ENCODE peak calls at places on chromosomes 5 and 9, in four cellular contexts. A is EH; I is kidney glomerular epithelial cell; T is stimulated activated CD4-positive, alpha-beta T cell treated with anti-CD3 and anti-CD28 coated beads, TNF-alpha, amount 100 ng/mL, for 24 hours. X is an unnamed sample.

GRCh38 chr5:96924016-96924443 is 11.8 kb upstream of the LNPEP start:
- DNase-seq in I (no peak), T (no peak), A (no peak), X (no peak)

GRCh38 chr9:72721086-72721485 is 199.7 kb downstream of the TMC1 start:
- DNase-seq in T (no peak), I (no peak), A (no peak), X (no peak)

GRCh38 chr5:51242453-51242852 is 140.8 kb upstream of the ISL1 start:
- DNase-seq in T (no peak), I (no peak), A (peak; percentile 6), X (no peak)

GRCh38 chr5:32342656-32343055 is 29.9 kb upstream of the MTMR12 start:
- DNase-seq in I (no peak), T (no peak), A (peak; percentile 6), X (no peak)

GRCh38 chr5:143314123-143314522 is 89.4 kb downstream of the NR3C1 start:
- DNase-seq in A (no peak), I (no peak), T (no peak), X (no peak)

GRCh38 chr9:34512131-34513078 is 10.4 kb downstream of the ENHO start:
- DNase-seq in A (no peak), T (no peak), I (no peak), X (no peak)

GRCh38 chr5:132281856-132282614 is 12.2 kb upstream of the SLC22A4 start:
- DNase-seq in I (no peak), A (no peak), T (no peak), X (no peak)

GRCh38 chr9:73683862-73684591 is 532.4 kb downstream of the ANXA1 start:
- DNase-seq in T (no peak), I (peak; percentile 42), A (peak; percentile 48), X (peak; percentile 54)

GRCh38 chr5:143716856-143717255 is 95.1 kb upstream of the HMHB1 start:
- DNase-seq in A (no peak), T (no peak), I (no peak), X (no peak)

GRCh38 chr5:88836195-88836838 is 46.7 kb downstream of the MEF2C start:
- DNase-seq in I (peak; percentile 3), T (no peak), A (no peak), X (no peak)

GRCh38 chr5:76674330-76675066 is 41.4 kb upstream of the F2R start:
- DNase-seq in I (no peak), T (no peak), A (no peak), X (no peak)

GRCh38 chr9:123724211-123724831 is 205.6 kb downstream of the DENND1A start:
- DNase-seq in T (no peak), A (peak; percentile 67), I (no peak), X (peak; percentile 36)

GRCh38 chr5:149415245-149415967 is 36.3 kb upstream of the IL17B start:
- DNase-seq in T (no peak), I (peak; percentile 69), A (peak; percentile 69), X (peak; percentile 32)

GRCh38 chr9:76321185-76321828 is 72.9 kb downstream of the RFK start:
- DNase-seq in I (peak; percentile 85), A (peak; percentile 76), T (no peak), X (peak; percentile 54)

GRCh38 chr5:14144586-14145355 is 1.6 kb downstream of the TRIO start:
- DNase-seq in I (peak; percentile 91), T (peak; percentile 11), A (peak; percentile 86), X (peak; percentile 84)

GRCh38 chr5:170633235-170634041 is 129.6 kb downstream of the KCNIP1 start:
- DNase-seq in A (peak; percentile 92), T (no peak), I (peak; percentile 94), X (peak; percentile 75)

GRCh38 chr9:34985311-34985899 is 4.1 kb upstream of the DNAJB5 start:
- DNase-seq in I (peak; percentile 54), A (peak; percentile 61), T (peak; percentile 65), X (peak; percentile 76)

GRCh38 chr5:96961053-96961452 is 25.2 kb downstream of the LNPEP start:
- DNase-seq in I (no peak), T (no peak), A (no peak), X (peak; percentile 18)

GRCh38 chr9:115524467-115525059 is 406.6 kb upstream of the TNC start:
- DNase-seq in A (peak; percentile 78), T (no peak), I (peak; percentile 69), X (peak; percentile 72)

GRCh38 chr9:33476503-33476902 is 2.8 kb upstream of the NOL6 start:
- DNase-seq in A (no peak), I (no peak), T (no peak), X (no peak)

GRCh38 chr9:129703667-129704355 is 38.4 kb downstream of the PRRX2 start:
- DNase-seq in I (no peak), T (no peak), A (peak; percentile 79), X (no peak)

GRCh38 chr5:78755822-78756429 is 107.4 kb upstream of the LHFPL2 start:
- DNase-seq in I (no peak), A (peak; percentile 55), T (no peak), X (no peak)

GRCh38 chr9:13369426-13369825 is 89.9 kb upstream of the MPDZ start:
- DNase-seq in T (no peak), I (no peak), A (no peak), X (no peak)

GRCh38 chr5:159052282-159053011 is 47.3 kb downstream of the EBF1 start:
- DNase-seq in T (no peak), A (no peak), I (no peak), X (no peak)

GRCh38 chr9:135034106-135034505 is 53.4 kb upstream of the OLFM1 start:
- DNase-seq in A (no peak), I (no peak), T (no peak), X (no peak)

GRCh38 chr5:139312075-139312474 is 18.5 kb downstream of the MATR3 start:
- DNase-seq in T (no peak), I (no peak), A (no peak), X (no peak)

GRCh38 chr5:155293605-155294178 is 280.1 kb downstream of the KIF4B start:
- DNase-seq in A (no peak), I (no peak), T (no peak), X (no peak)

GRCh38 chr9:27590636-27591035 is 17.4 kb upstream of the C9orf72 start:
- DNase-seq in A (peak; percentile 25), T (no peak), I (no peak), X (peak; percentile 10)

GRCh38 chr9:2559212-2560152 is 62.1 kb upstream of the VLDLR start:
- DNase-seq in A (peak; percentile 97), I (peak; percentile 85), T (no peak), X (peak; percentile 82)

GRCh38 chr5:132102101-132102701 is 28.6 kb downstream of the CSF2 start:
- DNase-seq in A (no peak), I (no peak), T (peak; percentile 47), X (peak; percentile 43)

GRCh38 chr9:88994820-88995180 is 3.5 kb downstream of the S1PR3 start:
- DNase-seq in A (peak; percentile 82), I (no peak), T (no peak), X (peak; percentile 38)

GRCh38 chr9:113579270-113580040 is 115.9 kb downstream of the RGS3 start:
- DNase-seq in T (no peak), A (peak; percentile 55), I (peak; percentile 45), X (no peak)

GRCh38 chr5:110785356-110785755 is 46.5 kb downstream of the SLC25A46 start:
- DNase-seq in T (no peak), A (peak; percentile 1), I (peak; percentile 17), X (no peak)

GRCh38 chr5:31149072-31149471 is 44.4 kb upstream of the CDH6 start:
- DNase-seq in T (no peak), I (no peak), A (peak; percentile 11), X (no peak)

GRCh38 chr5:126454081-126454480 is 30.9 kb downstream of the GRAMD2B start:
- DNase-seq in A (peak; percentile 15), T (no peak), I (no peak), X (no peak)

GRCh38 chr9:29966247-29966646 is 2393.0 kb upstream of the C9orf72 start:
- DNase-seq in A (no peak), T (no peak), I (peak; percentile 76), X (peak; percentile 47)

GRCh38 chr9:131478421-131478868 is 24.3 kb upstream of the POMT1 start:
- DNase-seq in I (peak; percentile 4), T (peak; percentile 53), A (peak; percentile 36), X (peak; percentile 57)